ENCODE peak calls at places on chromosome 7, in seven cellular contexts. One of them, this sample, is unnamed.

GRCh38 chr7:92809397-92810241 is 26.8 kb downstream of the CDK6 start:
- DNase-seq in midbrain: peak
- DNase-seq in T-helper 22 cell: peak
- DNase-seq in C1 segment of cervical spinal cord: peak
- DNase-seq in neuronal stem cell: no peak
- DNase-seq in germinal center: peak
- DNase-seq in activated T-cell treated with anti-CD3 and anti-CD28 coated beads for 48 hours: peak
- DNase-seq in this sample: no peak

GRCh38 chr7:132779164-132779563 is 202.9 kb upstream of the PLXNA4 start:
- DNase-seq in midbrain: no peak
- DNase-seq in T-helper 22 cell: no peak
- DNase-seq in C1 segment of cervical spinal cord: no peak
- DNase-seq in neuronal stem cell: no peak
- DNase-seq in germinal center: no peak
- DNase-seq in activated T-cell treated with anti-CD3 and anti-CD28 coated beads for 48 hours: no peak
- DNase-seq in this sample: no peak

GRCh38 chr7:26787696-26788095 is 76.7 kb downstream of the SKAP2 start:
- DNase-seq in midbrain: no peak
- DNase-seq in T-helper 22 cell: no peak
- DNase-seq in C1 segment of cervical spinal cord: no peak
- DNase-seq in neuronal stem cell: no peak
- DNase-seq in germinal center: no peak
- DNase-seq in activated T-cell treated with anti-CD3 and anti-CD28 coated beads for 48 hours: no peak
- DNase-seq in this sample: no peak

GRCh38 chr7:14793151-14793550 is 109.4 kb downstream of the DGKB start:
- DNase-seq in midbrain: no peak
- DNase-seq in T-helper 22 cell: no peak
- DNase-seq in C1 segment of cervical spinal cord: no peak
- DNase-seq in neuronal stem cell: no peak
- DNase-seq in germinal center: no peak
- DNase-seq in activated T-cell treated with anti-CD3 and anti-CD28 coated beads for 48 hours: no peak
- DNase-seq in this sample: no peak

GRCh38 chr7:129969881-129970446 is 17.2 kb upstream of the UBE2H start:
- DNase-seq in midbrain: no peak
- DNase-seq in T-helper 22 cell: no peak
- DNase-seq in C1 segment of cervical spinal cord: no peak
- DNase-seq in neuronal stem cell: no peak
- DNase-seq in germinal center: no peak
- DNase-seq in activated T-cell treated with anti-CD3 and anti-CD28 coated beads for 48 hours: no peak
- DNase-seq in this sample: no peak

GRCh38 chr7:113764401-113765035 is 154.3 kb downstream of the PPP1R3A start:
- DNase-seq in midbrain: no peak
- DNase-seq in T-helper 22 cell: no peak
- DNase-seq in C1 segment of cervical spinal cord: no peak
- DNase-seq in neuronal stem cell: no peak
- DNase-seq in germinal center: no peak
- DNase-seq in activated T-cell treated with anti-CD3 and anti-CD28 coated beads for 48 hours: no peak
- DNase-seq in this sample: no peak

GRCh38 chr7:131325179-131325840 is 2.4 kb upstream of the MKLN1 start:
- DNase-seq in midbrain: no peak
- DNase-seq in T-helper 22 cell: no peak
- DNase-seq in C1 segment of cervical spinal cord: no peak
- DNase-seq in neuronal stem cell: no peak
- DNase-seq in germinal center: no peak
- DNase-seq in activated T-cell treated with anti-CD3 and anti-CD28 coated beads for 48 hours: no peak
- DNase-seq in this sample: no peak

GRCh38 chr7:2182461-2182860 is 50.3 kb downstream of the MAD1L1 start:
- DNase-seq in midbrain: no peak
- DNase-seq in T-helper 22 cell: no peak
- DNase-seq in C1 segment of cervical spinal cord: no peak
- DNase-seq in neuronal stem cell: no peak
- DNase-seq in germinal center: no peak
- DNase-seq in activated T-cell treated with anti-CD3 and anti-CD28 coated beads for 48 hours: no peak
- DNase-seq in this sample: no peak

GRCh38 chr7:1505731-1506550 is 1.8 kb upstream of the INTS1 start:
- DNase-seq in midbrain: no peak
- DNase-seq in T-helper 22 cell: no peak
- DNase-seq in C1 segment of cervical spinal cord: no peak
- DNase-seq in neuronal stem cell: no peak
- DNase-seq in germinal center: peak
- DNase-seq in activated T-cell treated with anti-CD3 and anti-CD28 coated beads for 48 hours: no peak
- DNase-seq in this sample: no peak

GRCh38 chr7:121337398-121337797 is 8.6 kb downstream of the WNT16 start:
- DNase-seq in midbrain: no peak
- DNase-seq in T-helper 22 cell: no peak
- DNase-seq in C1 segment of cervical spinal cord: no peak
- DNase-seq in neuronal stem cell: no peak
- DNase-seq in germinal center: no peak
- DNase-seq in activated T-cell treated with anti-CD3 and anti-CD28 coated beads for 48 hours: no peak
- DNase-seq in this sample: no peak

This sample was measured in iPS DF 19.7.